ENCODE peak calls at places on chromosomes 7 and 10, in five cellular contexts. One of them, this sample, is unnamed.

GRCh38 chr10:74930962-74931361 is 104.6 kb downstream of the KAT6B start:
- DNase-seq in fibroblast of mammary gland: no peak
- DNase-seq in GM12865: no peak
- DNase-seq in fibroblast of lung: no peak
- DNase-seq in CD8-positive, alpha-beta T cell: no peak
- DNase-seq in this sample: no peak

GRCh38 chr10:75703191-75703861 is 271.9 kb downstream of the LRMDA start:
- DNase-seq in fibroblast of mammary gland: no peak
- DNase-seq in GM12865: no peak
- DNase-seq in fibroblast of lung: no peak
- DNase-seq in CD8-positive, alpha-beta T cell: no peak
- DNase-seq in this sample: no peak

GRCh38 chr7:3537210-3537875 is 236.3 kb downstream of the SDK1 start:
- DNase-seq in fibroblast of mammary gland: peak
- DNase-seq in GM12865: no peak
- DNase-seq in fibroblast of lung: peak
- DNase-seq in CD8-positive, alpha-beta T cell: no peak
- DNase-seq in this sample: no peak

GRCh38 chr10:84088626-84089025 is 50.7 kb upstream of the GHITM start:
- DNase-seq in fibroblast of mammary gland: peak
- DNase-seq in GM12865: no peak
- DNase-seq in fibroblast of lung: no peak
- DNase-seq in CD8-positive, alpha-beta T cell: no peak
- DNase-seq in this sample: no peak

GRCh38 chr7:155738652-155739537 is 73.4 kb downstream of the SHH start:
- DNase-seq in fibroblast of mammary gland: peak
- DNase-seq in GM12865: peak
- DNase-seq in fibroblast of lung: peak
- DNase-seq in CD8-positive, alpha-beta T cell: peak
- DNase-seq in this sample: peak

GRCh38 chr7:106392565-106392964 is 107.8 kb upstream of the NAMPT start:
- DNase-seq in fibroblast of mammary gland: no peak
- DNase-seq in GM12865: no peak
- DNase-seq in fibroblast of lung: no peak
- DNase-seq in CD8-positive, alpha-beta T cell: no peak
- DNase-seq in this sample: no peak

GRCh38 chr7:8159595-8159994 is 102.4 kb downstream of the ICA1 start:
- DNase-seq in fibroblast of mammary gland: no peak
- DNase-seq in GM12865: no peak
- DNase-seq in fibroblast of lung: no peak
- DNase-seq in CD8-positive, alpha-beta T cell: no peak
- DNase-seq in this sample: no peak

GRCh38 chr10:71052708-71053107 is 159.7 kb upstream of the UNC5B start:
- DNase-seq in fibroblast of mammary gland: no peak
- DNase-seq in GM12865: no peak
- DNase-seq in fibroblast of lung: no peak
- DNase-seq in CD8-positive, alpha-beta T cell: no peak
- DNase-seq in this sample: no peak

GRCh38 chr10:44756235-44756634 is 154.9 kb upstream of the TMEM72 start:
- DNase-seq in fibroblast of mammary gland: peak
- DNase-seq in GM12865: no peak
- DNase-seq in fibroblast of lung: peak
- DNase-seq in CD8-positive, alpha-beta T cell: no peak
- DNase-seq in this sample: no peak

GRCh38 chr7:68691261-68692216 is 906.7 kb upstream of the AUTS2 start:
- DNase-seq in fibroblast of mammary gland: peak
- DNase-seq in GM12865: no peak
- DNase-seq in fibroblast of lung: peak
- DNase-seq in CD8-positive, alpha-beta T cell: no peak
- DNase-seq in this sample: no peak

GRCh38 chr10:92965314-92965713 is 95.3 kb upstream of the CYP26C1 start:
- DNase-seq in fibroblast of mammary gland: peak
- DNase-seq in GM12865: peak
- DNase-seq in fibroblast of lung: peak
- DNase-seq in CD8-positive, alpha-beta T cell: no peak
- DNase-seq in this sample: peak

GRCh38 chr10:89129850-89130396 is 77.2 kb downstream of the CH25H start:
- DNase-seq in fibroblast of mammary gland: peak
- DNase-seq in GM12865: no peak
- DNase-seq in fibroblast of lung: peak
- DNase-seq in CD8-positive, alpha-beta T cell: no peak
- DNase-seq in this sample: no peak

GRCh38 chr7:113629244-113629643 is 289.6 kb downstream of the PPP1R3A start:
- DNase-seq in fibroblast of mammary gland: peak
- DNase-seq in GM12865: peak
- DNase-seq in fibroblast of lung: peak
- DNase-seq in CD8-positive, alpha-beta T cell: no peak
- DNase-seq in this sample: no peak

GRCh38 chr7:17405786-17406185 is 107.3 kb downstream of the AHR start:
- DNase-seq in fibroblast of mammary gland: peak
- DNase-seq in GM12865: no peak
- DNase-seq in fibroblast of lung: peak
- DNase-seq in CD8-positive, alpha-beta T cell: no peak
- DNase-seq in this sample: no peak

GRCh38 chr7:142528608-142529408 is 220.5 kb upstream of the PRSS1 start:
- DNase-seq in fibroblast of mammary gland: no peak
- DNase-seq in GM12865: no peak
- DNase-seq in fibroblast of lung: no peak
- DNase-seq in CD8-positive, alpha-beta T cell: no peak
- DNase-seq in this sample: no peak

GRCh38 chr10:74047304-74047703 is 49.4 kb downstream of the VCL start:
- DNase-seq in fibroblast of mammary gland: peak
- DNase-seq in GM12865: no peak
- DNase-seq in fibroblast of lung: peak
- DNase-seq in CD8-positive, alpha-beta T cell: no peak
- DNase-seq in this sample: no peak

GRCh38 chr7:155373359-155374273 is 75.9 kb downstream of the INSIG1 start:
- DNase-seq in fibroblast of mammary gland: no peak
- DNase-seq in GM12865: no peak
- DNase-seq in fibroblast of lung: peak
- DNase-seq in CD8-positive, alpha-beta T cell: no peak
- DNase-seq in this sample: no peak

GRCh38 chr7:27242580-27243339 is at the start of gene EVX1:
- DNase-seq in fibroblast of mammary gland: peak
- DNase-seq in GM12865: no peak
- DNase-seq in fibroblast of lung: no peak
- DNase-seq in CD8-positive, alpha-beta T cell: no peak
- DNase-seq in this sample: no peak

GRCh38 chr7:18481776-18482175 is 13.8 kb upstream of the HDAC9 start:
- DNase-seq in fibroblast of mammary gland: no peak
- DNase-seq in GM12865: no peak
- DNase-seq in fibroblast of lung: no peak
- DNase-seq in CD8-positive, alpha-beta T cell: no peak
- DNase-seq in this sample: no peak

GRCh38 chr7:15686209-15686956 is at the start of gene MEOX2:
- DNase-seq in fibroblast of mammary gland: peak
- DNase-seq in GM12865: no peak
- DNase-seq in fibroblast of lung: peak
- DNase-seq in CD8-positive, alpha-beta T cell: no peak
- DNase-seq in this sample: no peak

GRCh38 chr7:22958742-22959141 is 55.2 kb downstream of the HYCC1 start:
- DNase-seq in fibroblast of mammary gland: no peak
- DNase-seq in GM12865: peak
- DNase-seq in fibroblast of lung: no peak
- DNase-seq in CD8-positive, alpha-beta T cell: no peak
- DNase-seq in this sample: no peak

GRCh38 chr10:80917636-80918035 is 379.9 kb downstream of the SH2D4B start:
- DNase-seq in fibroblast of mammary gland: no peak
- DNase-seq in GM12865: no peak
- DNase-seq in fibroblast of lung: no peak
- DNase-seq in CD8-positive, alpha-beta T cell: no peak
- DNase-seq in this sample: no peak

GRCh38 chr10:1413823-1414222 is 323.5 kb downstream of the ADARB2 start:
- DNase-seq in fibroblast of mammary gland: no peak
- DNase-seq in GM12865: no peak
- DNase-seq in fibroblast of lung: no peak
- DNase-seq in CD8-positive, alpha-beta T cell: no peak
- DNase-seq in this sample: no peak

GRCh38 chr10:124994573-124995473 is 52.9 kb downstream of the ZRANB1 start:
- DNase-seq in fibroblast of mammary gland: no peak
- DNase-seq in GM12865: no peak
- DNase-seq in fibroblast of lung: no peak
- DNase-seq in CD8-positive, alpha-beta T cell: no peak
- DNase-seq in this sample: no peak

GRCh38 chr7:5494683-5495561 is 71.3 kb upstream of the TNRC18 start:
- DNase-seq in fibroblast of mammary gland: peak
- DNase-seq in GM12865: peak
- DNase-seq in fibroblast of lung: peak
- DNase-seq in CD8-positive, alpha-beta T cell: peak
- DNase-seq in this sample: no peak

GRCh38 chr7:37096341-37096740 is 352.3 kb downstream of the ELMO1 start:
- DNase-seq in fibroblast of mammary gland: no peak
- DNase-seq in GM12865: no peak
- DNase-seq in fibroblast of lung: no peak
- DNase-seq in CD8-positive, alpha-beta T cell: no peak
- DNase-seq in this sample: no peak

GRCh38 chr10:29590598-29591415 is 44.0 kb downstream of the SVIL start:
- DNase-seq in fibroblast of mammary gland: peak
- DNase-seq in GM12865: peak
- DNase-seq in fibroblast of lung: peak
- DNase-seq in CD8-positive, alpha-beta T cell: no peak
- DNase-seq in this sample: peak

GRCh38 chr7:1567893-1568292 is 1.9 kb downstream of the PSMG3 start:
- DNase-seq in fibroblast of mammary gland: peak
- DNase-seq in GM12865: no peak
- DNase-seq in fibroblast of lung: peak
- DNase-seq in CD8-positive, alpha-beta T cell: no peak
- DNase-seq in this sample: no peak

GRCh38 chr7:159107052-159107892 is 37.4 kb downstream of the VIPR2 start:
- DNase-seq in fibroblast of mammary gland: no peak
- DNase-seq in GM12865: no peak
- DNase-seq in fibroblast of lung: no peak
- DNase-seq in CD8-positive, alpha-beta T cell: no peak
- DNase-seq in this sample: no peak

GRCh38 chr10:4434536-4435071 is 391.4 kb upstream of the AKR1E2 start:
- DNase-seq in fibroblast of mammary gland: no peak
- DNase-seq in GM12865: no peak
- DNase-seq in fibroblast of lung: peak
- DNase-seq in CD8-positive, alpha-beta T cell: no peak
- DNase-seq in this sample: no peak

GRCh38 chr7:148155826-148156225 is 434.7 kb upstream of the C7orf33 start:
- DNase-seq in fibroblast of mammary gland: no peak
- DNase-seq in GM12865: no peak
- DNase-seq in fibroblast of lung: no peak
- DNase-seq in CD8-positive, alpha-beta T cell: no peak
- DNase-seq in this sample: no peak

GRCh38 chr10:34403512-34403911 is 411.6 kb downstream of the PARD3 start:
- DNase-seq in fibroblast of mammary gland: peak
- DNase-seq in GM12865: no peak
- DNase-seq in fibroblast of lung: peak
- DNase-seq in CD8-positive, alpha-beta T cell: no peak
- DNase-seq in this sample: no peak

GRCh38 chr10:48456361-48456804 is 148.5 kb downstream of the ARHGAP22 start:
- DNase-seq in fibroblast of mammary gland: no peak
- DNase-seq in GM12865: no peak
- DNase-seq in fibroblast of lung: peak
- DNase-seq in CD8-positive, alpha-beta T cell: no peak
- DNase-seq in this sample: no peak

GRCh38 chr7:113562242-113562641 is 356.6 kb downstream of the PPP1R3A start:
- DNase-seq in fibroblast of mammary gland: no peak
- DNase-seq in GM12865: no peak
- DNase-seq in fibroblast of lung: no peak
- DNase-seq in CD8-positive, alpha-beta T cell: no peak
- DNase-seq in this sample: no peak

GRCh38 chr7:7596156-7596555 is 29.5 kb downstream of the MIOS start:
- DNase-seq in fibroblast of mammary gland: no peak
- DNase-seq in GM12865: no peak
- DNase-seq in fibroblast of lung: no peak
- DNase-seq in CD8-positive, alpha-beta T cell: no peak
- DNase-seq in this sample: no peak

GRCh38 chr10:11901454-11902431 is 78.6 kb downstream of the PROSER2 start:
- DNase-seq in fibroblast of mammary gland: no peak
- DNase-seq in GM12865: no peak
- DNase-seq in fibroblast of lung: no peak
- DNase-seq in CD8-positive, alpha-beta T cell: no peak
- DNase-seq in this sample: no peak

DNA sequence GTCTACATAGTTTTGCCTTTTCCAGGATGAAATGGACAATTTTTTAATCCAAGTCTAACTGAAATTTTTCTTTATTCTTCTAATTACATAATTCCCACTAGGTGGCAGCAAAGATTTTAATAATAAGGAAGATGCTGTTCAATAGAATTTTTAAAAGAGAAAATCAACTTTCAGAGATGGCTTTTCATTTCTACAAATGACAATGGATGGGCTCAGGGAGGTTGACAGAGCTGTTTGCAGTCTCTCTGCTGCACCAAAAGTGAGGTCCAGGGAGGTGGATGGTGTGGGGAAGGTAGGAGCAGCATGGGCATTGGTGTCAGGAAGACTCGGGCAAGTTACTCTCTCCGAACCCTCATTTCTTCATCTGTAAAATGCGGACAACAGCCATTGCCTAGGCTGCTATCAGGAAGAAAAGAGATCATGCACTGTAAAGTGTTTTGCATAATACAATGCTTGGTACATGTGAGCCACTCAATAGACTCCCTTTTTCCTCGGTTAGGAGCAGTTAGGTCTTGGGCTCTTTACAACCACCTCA is 107.3 kb downstream of the ABLIM1 start:
- DNase-seq in fibroblast of mammary gland: peak
- DNase-seq in GM12865: no peak
- DNase-seq in fibroblast of lung: peak
- DNase-seq in CD8-positive, alpha-beta T cell: no peak
- DNase-seq in this sample: peak
- TF ChIP-seq CTCF in fibroblast of mammary gland: peak
- TF ChIP-seq CTCF in GM12865: peak
- TF ChIP-seq CTCF in fibroblast of lung: peak
- TF ChIP-seq CTCF in CD8-positive, alpha-beta T cell: peak
- TF ChIP-seq CTCF in this sample: peak

GRCh38 chr7:140308060-140308459 is 90.3 kb downstream of the SLC37A3 start:
- DNase-seq in fibroblast of mammary gland: no peak
- DNase-seq in GM12865: no peak
- DNase-seq in fibroblast of lung: no peak
- DNase-seq in CD8-positive, alpha-beta T cell: no peak
- DNase-seq in this sample: no peak

GRCh38 chr7:140300263-140301131 is 97.8 kb downstream of the SLC37A3 start:
- DNase-seq in fibroblast of mammary gland: no peak
- DNase-seq in GM12865: no peak
- DNase-seq in fibroblast of lung: no peak
- DNase-seq in CD8-positive, alpha-beta T cell: no peak
- DNase-seq in this sample: no peak

GRCh38 chr7:140304071-140304799 is 94.1 kb downstream of the SLC37A3 start:
- DNase-seq in fibroblast of mammary gland: peak
- DNase-seq in GM12865: peak
- DNase-seq in fibroblast of lung: peak
- DNase-seq in CD8-positive, alpha-beta T cell: no peak
- DNase-seq in this sample: no peak
- H3K4me3 ChIP-seq in fibroblast of mammary gland: no peak
- H3K4me3 ChIP-seq in GM12865: no peak
- H3K4me3 ChIP-seq in fibroblast of lung: no peak
- H3K4me3 ChIP-seq in CD8-positive, alpha-beta T cell: no peak
- H3K4me3 ChIP-seq in this sample: no peak

GRCh38 chr7:90033850-90034249 is 120.4 kb upstream of the STEAP1 start:
- DNase-seq in fibroblast of mammary gland: no peak
- DNase-seq in GM12865: no peak
- DNase-seq in fibroblast of lung: no peak
- DNase-seq in CD8-positive, alpha-beta T cell: no peak
- DNase-seq in this sample: no peak
- TF ChIP-seq CTCF in fibroblast of mammary gland: no peak
- TF ChIP-seq CTCF in GM12865: no peak
- TF ChIP-seq CTCF in fibroblast of lung: no peak
- TF ChIP-seq CTCF in CD8-positive, alpha-beta T cell: no peak
- TF ChIP-seq CTCF in this sample: no peak

GRCh38 chr10:97412891-97413304 is 11.8 kb upstream of the RRP12 start:
- DNase-seq in fibroblast of mammary gland: no peak
- DNase-seq in GM12865: peak
- DNase-seq in fibroblast of lung: no peak
- DNase-seq in CD8-positive, alpha-beta T cell: no peak
- DNase-seq in this sample: no peak
- H3K4me3 ChIP-seq in fibroblast of mammary gland: no peak
- H3K4me3 ChIP-seq in GM12865: no peak
- H3K4me3 ChIP-seq in fibroblast of lung: no peak
- H3K4me3 ChIP-seq in CD8-positive, alpha-beta T cell: no peak
- H3K4me3 ChIP-seq in this sample: no peak

This sample was measured in LNCaP clone FGC.